ENCODE peak calls at places on chromosome 17, in four cellular contexts. D is stimulated activated CD8-positive, alpha-beta memory T cell treated with anti-CD3 and anti-CD28 coated beads, Interleukin-7, amount 100 ng/mL, for 4 hours; Q is NCI-H2081; T is H7. I is an unnamed sample.

GRCh38 chr17:30547778-30548177 is 70.6 kb downstream of the GOSR1 start:
- DNase-seq in D (no peak), Q (no peak), T (no peak), I (no peak)

GRCh38 chr17:53627511-53627910 is 195.2 kb upstream of the KIF2B start:
- DNase-seq in D (no peak), Q (no peak), T (no peak), I (no peak)

GRCh38 chr17:79631640-79632431 is 21.0 kb upstream of the RBFOX3 start:
- DNase-seq in Q (no peak), D (no peak), T (peak), I (no peak)

GRCh38 chr17:6924121-6924676 is 71.7 kb upstream of the ALOX12 start:
- DNase-seq in T (no peak), D (no peak), Q (no peak), I (no peak)

GRCh38 chr17:54982399-54982798 is 13.8 kb downstream of the STXBP4 start:
- DNase-seq in D (no peak), Q (no peak), T (no peak), I (no peak)

GRCh38 chr17:47218896-47219430 is 9.8 kb downstream of the MYL4 start:
- DNase-seq in T (no peak), D (no peak), Q (no peak), I (no peak)

GRCh38 chr17:12320286-12320685 is 299.6 kb downstream of the MAP2K4 start:
- DNase-seq in Q (no peak), D (no peak), T (no peak), I (no peak)

GRCh38 chr17:77028900-77029299 is 111.9 kb upstream of the SEC14L1 start:
- DNase-seq in T (no peak), Q (no peak), D (no peak), I (no peak)

GRCh38 chr17:37714897-37715296 is 30.0 kb downstream of the HNF1B start:
- DNase-seq in D (no peak), Q (no peak), T (no peak), I (no peak)

GRCh38 chr17:1707107-1707506 is 3.1 kb downstream of the TLCD2 start:
- DNase-seq in T (no peak), Q (no peak), D (no peak), I (no peak)

GRCh38 chr17:65662166-65662565 is 100.7 kb upstream of the AXIN2 start:
- DNase-seq in D (no peak), Q (no peak), T (no peak), I (no peak)

GRCh38 chr17:45775148-45775547 is 9.0 kb upstream of the CRHR1 start:
- DNase-seq in Q (peak), T (no peak), D (no peak), I (no peak)

GRCh38 chr17:67608691-67609090 is 109.0 kb upstream of the NOL11 start:
- DNase-seq in T (no peak), Q (no peak), D (no peak), I (peak)

GRCh38 chr17:50057521-50057991 is 1.6 kb downstream of the ITGA3 start:
- DNase-seq in D (no peak), T (no peak), Q (no peak), I (no peak)

GRCh38 chr17:43832168-43832975 is 574 bp downstream of the MPP3 start:
- DNase-seq in Q (no peak), T (peak), D (no peak), I (no peak)

GRCh38 chr17:49638818-49639217 is 39.1 kb downstream of the SPOP start:
- DNase-seq in Q (no peak), D (no peak), T (no peak), I (no peak)

GRCh38 chr17:39461113-39461910 is at the start of gene CDK12:
- DNase-seq in T (peak), Q (peak), D (peak), I (peak)

GRCh38 chr17:41777579-41778188 is 8.8 kb downstream of the JUP start:
- DNase-seq in D (no peak), Q (peak), T (no peak), I (no peak)

GRCh38 chr17:5509482-5509881 is 23.1 kb downstream of the MIS12 start:
- DNase-seq in Q (no peak), D (no peak), T (no peak), I (no peak)

GRCh38 chr17:82257473-82257872 is 16.0 kb downstream of the CSNK1D start:
- DNase-seq in Q (no peak), T (peak), D (peak), I (no peak)

GRCh38 chr17:56320443-56320842 is 167.2 kb downstream of the ANKFN1 start:
- DNase-seq in D (no peak), Q (no peak), T (peak), I (no peak)

GRCh38 chr17:66445229-66445628 is 142.8 kb downstream of the PRKCA start:
- DNase-seq in Q (no peak), T (no peak), D (no peak), I (no peak)

GRCh38 chr17:1725642-1726511 is 1.4 kb downstream of the WDR81 start:
- DNase-seq in Q (no peak), T (no peak), D (no peak), I (no peak)

GRCh38 chr17:47240375-47240764 is 13.3 kb upstream of the ITGB3 start:
- DNase-seq in T (no peak), D (no peak), Q (no peak), I (no peak)

GRCh38 chr17:77370536-77370935 is 229.8 kb downstream of the SEC14L1 start:
- DNase-seq in T (peak), Q (no peak), D (no peak), I (no peak)